ENCODE peak calls at places on chromosome 14, in four cellular contexts. One of them, this sample, is unnamed.
A peak's percentile ranks its signal among the peaks of the same experiment; 100 is the strongest.

GRCh38 chr14:89618309-89618708 is 201.3 kb upstream of the FOXN3 start:
- DNase-seq in HepG2: peak; percentile 12
- DNase-seq in H1: no peak
- DNase-seq in GM12878: no peak
- DNase-seq in this sample: no peak

GRCh38 chr14:75450381-75451276 is 22.8 kb downstream of the JDP2 start:
- DNase-seq in GM12878: no peak
- DNase-seq in HepG2: peak; percentile 61
- DNase-seq in H1: no peak
- DNase-seq in this sample: no peak

GRCh38 chr14:44854114-44854513 is 107.6 kb downstream of the KLHL28 start:
- DNase-seq in GM12878: no peak
- DNase-seq in HepG2: no peak
- DNase-seq in H1: no peak
- DNase-seq in this sample: no peak

GRCh38 chr14:85425507-85425906 is 104.4 kb upstream of the FLRT2 start:
- DNase-seq in HepG2: no peak
- DNase-seq in H1: no peak
- DNase-seq in GM12878: no peak
- DNase-seq in this sample: no peak

GRCh38 chr14:64467131-64467530 is 1.8 kb downstream of the AKAP5 start:
- DNase-seq in HepG2: no peak
- DNase-seq in GM12878: no peak
- DNase-seq in H1: no peak
- DNase-seq in this sample: no peak

GRCh38 chr14:55301722-55302121 is 30.5 kb downstream of the FBXO34 start:
- DNase-seq in GM12878: no peak
- DNase-seq in H1: no peak
- DNase-seq in HepG2: peak; percentile 28
- DNase-seq in this sample: no peak

GRCh38 chr14:22561661-22562579 is 27.1 kb downstream of the DAD1 start:
- DNase-seq in HepG2: peak; percentile 60
- DNase-seq in H1: no peak
- DNase-seq in GM12878: peak; percentile 81
- DNase-seq in this sample: no peak

GRCh38 chr14:53979747-53980642 is 23.4 kb upstream of the BMP4 start:
- DNase-seq in GM12878: no peak
- DNase-seq in H1: peak; percentile 49
- DNase-seq in HepG2: peak; percentile 97
- DNase-seq in this sample: no peak

GRCh38 chr14:36583242-36584166 is 1.1 kb upstream of the NKX2-8 start:
- DNase-seq in H1: no peak
- DNase-seq in HepG2: no peak
- DNase-seq in GM12878: no peak
- DNase-seq in this sample: no peak

GRCh38 chr14:104437703-104438102 is 141.9 kb upstream of the C14orf180 start:
- DNase-seq in GM12878: no peak
- DNase-seq in H1: no peak
- DNase-seq in HepG2: no peak
- DNase-seq in this sample: no peak

GRCh38 chr14:104595911-104596450 is 8.6 kb downstream of the TMEM179 start:
- DNase-seq in GM12878: no peak
- DNase-seq in H1: no peak
- DNase-seq in HepG2: no peak
- DNase-seq in this sample: no peak

GRCh38 chr14:85711620-85712019 is 181.7 kb downstream of the FLRT2 start:
- DNase-seq in GM12878: no peak
- DNase-seq in H1: no peak
- DNase-seq in HepG2: no peak
- DNase-seq in this sample: no peak

GRCh38 chr14:96206461-96206860 is 1.8 kb downstream of the BDKRB2 start:
- DNase-seq in GM12878: no peak
- DNase-seq in H1: no peak
- DNase-seq in HepG2: no peak
- DNase-seq in this sample: no peak

GRCh38 chr14:58824106-58824505 is 186.3 kb downstream of the DACT1 start:
- DNase-seq in H1: no peak
- DNase-seq in GM12878: no peak
- DNase-seq in HepG2: no peak
- DNase-seq in this sample: no peak

GRCh38 chr14:28382460-28383220 is 383.9 kb upstream of the FOXG1 start:
- DNase-seq in HepG2: peak; percentile 44
- DNase-seq in H1: no peak
- DNase-seq in GM12878: no peak
- DNase-seq in this sample: no peak

GRCh38 chr14:70908918-70909641 is 1.8 kb downstream of the PCNX1 start:
- DNase-seq in GM12878: no peak
- DNase-seq in HepG2: no peak
- DNase-seq in H1: no peak
- DNase-seq in this sample: no peak

GRCh38 chr14:53902307-53902706 is 54.3 kb downstream of the BMP4 start:
- DNase-seq in GM12878: no peak
- DNase-seq in H1: no peak
- DNase-seq in HepG2: no peak
- DNase-seq in this sample: no peak

GRCh38 chr14:68549966-68550705 is 242.7 kb downstream of the ZFP36L1 start:
- DNase-seq in GM12878: no peak
- DNase-seq in H1: no peak
- DNase-seq in HepG2: no peak
- DNase-seq in this sample: no peak
- H3K9ac ChIP-seq in GM12878: no peak overlapping the region
- H3K9ac ChIP-seq in H1: no peak overlapping the region
- H3K9ac ChIP-seq in HepG2: no peak overlapping the region
- H3K9ac ChIP-seq in this sample: no peak overlapping the region

GRCh38 chr14:51454351-51454750 is 197.4 kb upstream of the FRMD6 start:
- DNase-seq in HepG2: no peak
- DNase-seq in H1: no peak
- DNase-seq in GM12878: no peak
- DNase-seq in this sample: no peak

GRCh38 chr14:51449666-51450061 is 202.0 kb upstream of the FRMD6 start:
- DNase-seq in H1: no peak
- DNase-seq in HepG2: no peak
- DNase-seq in GM12878: no peak
- DNase-seq in this sample: no peak

GRCh38 chr14:51453869-51454268 is 197.8 kb upstream of the FRMD6 start:
- DNase-seq in H1: no peak
- DNase-seq in HepG2: no peak
- DNase-seq in GM12878: no peak
- DNase-seq in this sample: no peak

GRCh38 chr14:51448831-51449665 is 202.7 kb upstream of the FRMD6 start:
- DNase-seq in H1: no peak
- DNase-seq in GM12878: no peak
- DNase-seq in HepG2: no peak
- DNase-seq in this sample: no peak

DNA sequence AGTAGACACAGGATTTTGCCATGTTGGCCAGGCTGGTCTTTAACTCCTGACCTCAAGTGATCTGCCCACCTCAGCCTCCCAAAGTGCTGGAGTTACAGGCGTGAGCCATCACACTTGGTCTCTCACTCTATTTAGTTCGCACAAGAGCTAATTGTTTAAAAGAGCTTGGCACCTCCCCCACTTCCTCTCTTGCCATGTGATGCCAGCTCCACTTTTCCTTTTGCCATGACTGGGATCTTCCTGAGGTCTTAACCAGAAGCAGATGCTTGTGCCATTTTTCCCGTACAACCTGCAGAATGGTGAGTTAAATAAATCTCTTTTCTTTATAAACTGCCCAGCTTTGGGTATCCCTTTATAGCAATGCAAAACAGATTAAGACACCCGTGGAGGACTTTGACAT is 200.1 kb upstream of the FRMD6 start:
- DNase-seq in GM12878: no peak
- DNase-seq in HepG2: no peak
- DNase-seq in H1: no peak
- DNase-seq in this sample: no peak
- H3K4me3 ChIP-seq in GM12878: no peak overlapping the region
- H3K4me3 ChIP-seq in HepG2: no peak overlapping the region
- H3K4me3 ChIP-seq in H1: no peak overlapping the region
- H3K4me3 ChIP-seq in this sample: no peak overlapping the region

GRCh38 chr14:92407395-92407794 is 84.4 kb downstream of the SLC24A4 start:
- DNase-seq in H1: no peak
- DNase-seq in HepG2: no peak
- DNase-seq in GM12878: no peak
- DNase-seq in this sample: no peak

GRCh38 chr14:92404938-92405337 is 82.0 kb downstream of the SLC24A4 start:
- DNase-seq in HepG2: no peak
- DNase-seq in H1: no peak
- DNase-seq in GM12878: no peak
- DNase-seq in this sample: no peak

GRCh38 chr14:92403981-92404380 is 81.0 kb downstream of the SLC24A4 start:
- DNase-seq in HepG2: no peak
- DNase-seq in H1: no peak
- DNase-seq in GM12878: no peak
- DNase-seq in this sample: no peak

GRCh38 chr14:92409069-92409468 is 86.1 kb downstream of the SLC24A4 start:
- DNase-seq in GM12878: no peak
- DNase-seq in H1: no peak
- DNase-seq in HepG2: no peak
- DNase-seq in this sample: no peak

DNA sequence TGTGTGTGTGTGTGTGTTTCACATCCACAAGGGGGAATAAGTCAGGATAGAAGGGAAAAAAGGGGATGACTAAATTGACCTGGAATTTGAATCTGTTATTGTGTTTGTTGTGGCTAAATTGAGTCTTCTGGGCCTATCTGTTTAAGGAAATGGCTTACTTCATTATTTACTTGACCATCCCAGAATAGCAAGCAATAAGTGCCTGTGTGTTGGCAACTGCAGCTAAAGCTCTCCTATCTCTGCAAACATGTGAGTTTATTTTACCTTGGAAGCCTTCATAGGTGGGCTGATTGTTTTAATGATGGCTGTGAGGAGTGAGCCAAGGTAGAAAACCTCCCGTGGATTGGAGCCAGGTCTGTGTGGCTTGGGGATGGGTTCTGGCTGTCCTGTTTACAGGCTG is 85.2 kb downstream of the SLC24A4 start:
- DNase-seq in H1: no peak
- DNase-seq in GM12878: no peak
- DNase-seq in HepG2: no peak
- DNase-seq in this sample: no peak
- TF ChIP-seq SUZ12 in H1: no peak
- TF ChIP-seq SUZ12 in GM12878: no peak
- TF ChIP-seq SUZ12 in HepG2: no peak
- TF ChIP-seq SUZ12 in this sample: no peak

GRCh38 chr14:77082356-77082755 is 15.7 kb upstream of the CIPC start:
- DNase-seq in HepG2: no peak
- DNase-seq in GM12878: no peak
- DNase-seq in H1: no peak
- DNase-seq in this sample: no peak

GRCh38 chr14:77074969-77075368 is 23.1 kb upstream of the CIPC start:
- DNase-seq in HepG2: no peak
- DNase-seq in H1: no peak
- DNase-seq in GM12878: no peak
- DNase-seq in this sample: no peak

GRCh38 chr14:77076118-77076631 is 21.9 kb upstream of the CIPC start:
- DNase-seq in HepG2: peak; percentile 19
- DNase-seq in H1: no peak
- DNase-seq in GM12878: no peak
- DNase-seq in this sample: no peak

GRCh38 chr14:77071938-77072388 is 26.1 kb upstream of the CIPC start:
- DNase-seq in HepG2: no peak
- DNase-seq in GM12878: no peak
- DNase-seq in H1: no peak
- DNase-seq in this sample: no peak

DNA sequence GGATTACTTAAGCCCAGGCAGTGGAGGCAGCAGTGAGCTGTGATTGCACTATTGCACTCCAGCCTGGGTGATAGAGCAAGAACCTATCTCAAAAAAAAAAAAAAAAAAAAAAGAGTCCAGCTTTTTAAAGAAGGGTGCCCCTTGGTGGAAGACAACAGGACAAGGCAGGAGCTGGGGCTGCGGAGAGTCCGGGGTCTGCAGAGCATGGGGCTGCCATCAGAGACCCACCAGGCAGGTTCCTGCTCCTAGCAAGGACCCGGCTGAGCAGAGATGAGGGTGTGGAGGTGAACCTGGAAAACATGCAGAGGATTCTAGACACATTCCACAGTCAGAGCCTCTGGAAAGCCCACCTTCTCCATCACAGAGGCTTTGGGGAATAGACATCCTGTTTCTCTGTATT is 21.0 kb upstream of the CIPC start:
- DNase-seq in H1: no peak
- DNase-seq in HepG2: no peak
- DNase-seq in GM12878: no peak
- DNase-seq in this sample: no peak
- H3K9ac ChIP-seq in H1: no peak overlapping the region
- H3K9ac ChIP-seq in HepG2: no peak overlapping the region
- H3K9ac ChIP-seq in GM12878: no peak overlapping the region
- H3K9ac ChIP-seq in this sample: no peak overlapping the region

This sample was measured in NT2/D1.